ENCODE peak calls at places on chromosomes 11 and 22, in five cellular contexts. E is Peyer's patch, W is fibroblast of lung, X is esophagus squamous epithelium, H is right atrium auricular region. M is an unnamed sample.

GRCh38 chr11:74288161-74288560 is 23.3 kb downstream of the P4HA3 start:
- DNase-seq in W (peak; percentile 98), H (no peak), X (no peak), E (no peak), M (no peak)

GRCh38 chr11:14905104-14906033 is 13.3 kb upstream of the CYP2R1 start:
- DNase-seq in W (peak; percentile 35), E (peak; percentile 90), X (peak; percentile 34), H (peak; percentile 77), M (peak; percentile 77)

GRCh38 chr11:1706634-1707400 is 9.8 kb downstream of the KRTAP5-6 start:
- DNase-seq in H (no peak), E (peak; percentile 58), W (no peak), X (no peak), M (no peak)

GRCh38 chr11:2581931-2582435 is 117.8 kb downstream of the KCNQ1OT1 start:
- DNase-seq in E (peak; percentile 36), H (no peak), X (no peak), W (no peak), M (no peak)

GRCh38 chr11:126417463-126417862 is 62.0 kb downstream of the ST3GAL4 start:
- DNase-seq in H (no peak), W (no peak), E (no peak), X (no peak), M (no peak)

GRCh38 chr22:44449061-44449682 is 48.9 kb downstream of the RTL6 start:
- DNase-seq in E (peak; percentile 36), H (no peak), W (peak; percentile 93), X (no peak), M (no peak)

GRCh38 chr11:47905358-47906059 is 57.4 kb upstream of the NUP160 start:
- DNase-seq in H (no peak), W (peak; percentile 75), E (no peak), X (no peak), M (no peak)

GRCh38 chr11:129075757-129076156 is 116.4 kb downstream of the ARHGAP32 start:
- DNase-seq in X (no peak), W (no peak), E (no peak), H (no peak), M (no peak)

GRCh38 chr22:30036656-30037055 is 43.6 kb upstream of the HORMAD2 start:
- DNase-seq in W (peak; percentile 34), X (no peak), E (peak; percentile 59), H (no peak), M (no peak)

GRCh38 chr11:12963789-12964536 is 45.2 kb upstream of the RASSF10 start:
- DNase-seq in H (peak; percentile 70), X (no peak), E (peak; percentile 86), W (peak; percentile 37), M (no peak)

GRCh38 chr11:18540207-18541009 is 13.7 kb upstream of the TSG101 start:
- DNase-seq in X (no peak), W (peak; percentile 6), H (no peak), E (no peak), M (no peak)

GRCh38 chr11:132033051-132033450 is 662.6 kb downstream of the NTM start:
- DNase-seq in X (no peak), H (no peak), W (no peak), E (no peak), M (no peak)

GRCh38 chr22:37741312-37741795 is 44.5 kb downstream of the TRIOBP start:
- DNase-seq in H (peak; percentile 94), X (no peak), W (peak; percentile 93), E (peak; percentile 80), M (peak; percentile 87)

GRCh38 chr22:18024276-18024939 is at the start of gene MICAL3:
- DNase-seq in H (no peak), W (peak; percentile 72), X (no peak), E (peak; percentile 82), M (no peak)

GRCh38 chr11:75474878-75475766 is 42.1 kb upstream of the KLHL35 start:
- DNase-seq in E (peak; percentile 85), H (no peak), W (peak; percentile 29), X (no peak), M (no peak)

GRCh38 chr11:64453466-64453865 is 94.5 kb downstream of the RPS6KA4 start:
- DNase-seq in H (no peak), E (no peak), W (no peak), X (no peak), M (no peak)

GRCh38 chr11:133656100-133656635 is 123.9 kb upstream of the OPCML start:
- DNase-seq in H (no peak), W (no peak), E (no peak), X (no peak), M (no peak)

GRCh38 chr11:34359548-34359891 is 1.7 kb upstream of the ABTB2 start:
- DNase-seq in E (no peak), W (no peak), H (no peak), X (no peak), M (no peak)

GRCh38 chr11:20631525-20632168 is 32.2 kb downstream of the SLC6A5 start:
- DNase-seq in X (no peak), E (no peak), H (no peak), W (no peak), M (no peak)

GRCh38 chr11:124656759-124657627 is 16.5 kb downstream of the SIAE start:
- DNase-seq in W (peak; percentile 71), H (no peak), X (no peak), E (no peak), M (no peak)

GRCh38 chr11:76745561-76746207 is 37.5 kb upstream of the TSKU start:
- DNase-seq in W (no peak), H (no peak), X (no peak), E (peak; percentile 82), M (no peak)

GRCh38 chr22:48261706-48262105 is 1499.3 kb downstream of the TBC1D22A start:
- DNase-seq in W (no peak), X (no peak), H (no peak), E (no peak), M (no peak)
- TF ChIP-seq CTCF in W (no peak), X (no peak), H (no peak), E (no peak), M (no peak)

DNA sequence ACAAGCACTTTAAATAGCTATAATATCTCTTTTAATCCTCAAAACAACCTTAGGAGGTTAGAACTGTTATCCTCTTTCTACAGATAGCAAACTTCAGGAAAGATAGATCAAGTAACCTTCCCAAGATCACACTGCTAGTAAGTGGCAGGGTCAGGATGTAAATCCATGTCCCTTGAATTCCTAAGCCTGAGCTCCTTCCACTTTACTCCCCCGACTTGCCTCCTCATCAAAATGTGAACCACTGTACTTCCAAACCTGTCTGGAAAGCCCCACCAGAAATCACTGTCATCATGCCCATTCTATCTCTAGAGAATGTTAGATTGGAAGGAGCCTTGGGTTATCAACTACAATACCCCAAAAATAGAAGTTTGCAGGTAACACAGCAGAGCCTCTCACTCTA is 33.7 kb downstream of the ME3 start:
- DNase-seq in E (no peak), W (no peak), H (no peak), X (no peak), M (no peak)
- H3K27ac ChIP-seq in E (no peak overlapping the region), W (no peak overlapping the region), H (no peak overlapping the region), X (no peak overlapping the region), M (no peak overlapping the region)

GRCh38 chr11:120511804-120512726 is 517 bp downstream of the GRIK4 start:
- DNase-seq in W (no peak), X (no peak), H (no peak), E (no peak), M (peak; percentile 69)
- H3K4me3 ChIP-seq in W (peak overlapping the region; percentile 48), X (peak overlapping the region; percentile 53), H (peak overlapping the region; percentile 19), E (no peak overlapping the region), M (peak overlapping the region; percentile 79)

GRCh38 chr22:46612341-46612903 is 7.8 kb upstream of the GRAMD4 start:
- DNase-seq in X (no peak), W (no peak), E (no peak), H (no peak), M (no peak)
- TF ChIP-seq CTCF in X (no peak), W (no peak), E (no peak), H (no peak), M (no peak)

GRCh38 chr22:50399751-50400331 is 56.7 kb downstream of the PPP6R2 start:
- DNase-seq in E (peak; percentile 66), X (no peak), W (no peak), H (no peak), M (no peak)
- H3K27ac ChIP-seq in E (peak overlapping the region; percentile 52), X (peak overlapping the region; percentile 50), W (no peak overlapping the region), H (peak overlapping the region; percentile 15), M (no peak overlapping the region)

GRCh38 chr22:49972163-49973017 is 11.8 kb downstream of the PIM3 start:
- DNase-seq in W (no peak), X (no peak), E (peak; percentile 60), H (no peak), M (peak; percentile 74)
- H3K4me3 ChIP-seq in W (peak overlapping the region; percentile 64), X (peak overlapping the region; percentile 60), E (peak overlapping the region; percentile 44), H (peak overlapping the region; percentile 46), M (peak overlapping the region; percentile 69)

DNA sequence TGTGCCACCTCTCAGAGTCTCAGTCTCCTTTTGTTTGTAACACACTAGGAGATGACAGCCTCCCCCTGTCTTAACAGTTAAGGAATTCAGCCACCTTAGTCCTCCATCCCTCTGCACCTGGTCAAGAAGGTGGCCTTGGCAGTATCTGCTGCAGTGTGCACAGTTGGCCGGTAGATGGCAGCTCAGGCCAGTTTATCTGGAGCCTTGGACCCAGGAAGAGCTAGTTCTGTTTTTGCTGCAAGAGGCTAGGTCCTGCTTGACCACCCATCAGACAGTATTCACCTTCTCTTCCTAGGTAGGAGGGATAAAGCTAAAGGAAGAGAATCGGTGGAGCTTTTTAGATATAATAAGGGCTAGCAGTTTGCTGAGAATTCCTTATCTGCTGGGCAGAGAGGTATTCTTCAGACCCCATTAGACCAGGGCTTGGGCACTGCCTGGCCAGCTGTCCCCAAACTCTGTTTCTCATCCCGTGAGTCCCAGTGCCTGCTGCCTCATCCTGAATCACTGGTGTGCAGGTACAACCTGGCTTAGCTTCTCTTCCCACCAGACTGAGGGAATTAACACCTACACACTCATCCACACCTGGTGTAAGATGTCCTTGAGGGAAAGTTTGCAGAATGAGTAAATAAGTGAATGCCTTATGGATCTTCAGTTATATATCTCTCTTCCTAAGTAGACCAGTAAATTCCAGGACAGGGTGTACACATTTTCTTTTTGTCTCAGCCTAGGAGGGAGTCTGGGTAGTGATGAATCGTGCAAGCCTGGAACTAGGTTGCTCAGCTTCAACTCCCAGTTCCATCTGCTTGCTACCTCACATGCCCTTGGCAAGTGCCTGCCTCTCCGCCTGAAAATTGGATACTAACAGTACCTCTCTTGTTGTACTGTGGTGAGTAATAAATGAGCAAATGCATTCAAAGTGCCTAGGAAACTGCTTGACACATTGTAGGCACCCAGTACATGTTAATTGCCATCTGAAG is 70.8 kb upstream of the NARS2 start:
- DNase-seq in W (peak; percentile 47), H (peak; percentile 68), X (no peak), E (peak; percentile 84), M (no peak)
- TF ChIP-seq CTCF in W (peak; percentile 96), H (peak; percentile 86), X (peak; percentile 95), E (peak; percentile 91), M (peak; percentile 89)

DNA sequence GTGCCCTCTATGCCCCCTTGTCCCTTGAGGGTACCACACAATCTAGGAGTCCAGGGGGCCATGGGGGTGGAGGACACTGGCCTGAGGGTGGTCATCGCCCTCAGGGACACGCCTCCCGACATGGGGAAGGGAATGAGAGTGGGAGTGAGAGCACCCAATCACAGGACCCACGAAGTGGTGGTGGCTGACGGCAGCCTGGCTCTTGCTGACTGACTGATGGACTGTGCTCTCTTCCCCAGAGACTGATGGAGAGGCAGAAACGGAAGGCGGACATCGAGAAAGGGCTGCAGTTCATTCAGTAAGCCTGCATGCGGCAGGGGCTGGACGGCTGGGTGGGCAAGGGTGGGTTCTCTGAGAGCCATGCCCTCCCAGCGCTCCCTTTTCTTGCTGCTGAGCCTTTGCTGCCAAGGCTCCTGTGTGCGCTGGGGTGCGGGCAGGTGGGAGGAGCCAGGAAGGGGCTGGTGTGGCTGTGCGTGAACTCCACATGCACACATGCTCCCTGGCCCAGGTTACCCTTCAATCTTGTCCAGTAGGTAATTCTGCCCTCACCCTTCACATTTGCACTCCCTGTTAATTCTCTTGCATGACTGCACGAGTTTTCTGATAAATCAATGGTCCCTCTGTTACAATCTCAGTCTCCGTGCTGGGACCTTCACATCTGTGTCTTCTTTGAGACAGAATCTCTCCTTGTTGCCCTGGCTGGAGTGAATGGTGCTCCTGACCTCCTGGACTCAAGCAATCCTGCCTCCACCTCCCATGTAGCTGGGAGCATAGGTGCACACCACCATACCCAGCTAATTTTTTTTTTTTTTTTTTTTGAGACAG is 19.3 kb downstream of the ZC3H7B start:
- DNase-seq in E (no peak), H (no peak), X (no peak), W (no peak), M (no peak)
- H3K27ac ChIP-seq in E (no peak overlapping the region), H (no peak overlapping the region), X (no peak overlapping the region), W (no peak overlapping the region), M (no peak overlapping the region)